ENCODE peak calls at places on chromosomes 4 and X, in six cellular contexts. X is sigmoid colon, J is ovary, D is thoracic aorta, M is adipocyte, Q is H9. G is an unnamed sample. For H3K4me1, the result is how much of the 10 kb centered on the place peaks cover.

GRCh38 chr4:82753725-82754410 is 44.7 kb downstream of the SCD5 start:
- DNase-seq in X (no peak), J (no peak), D (no peak), M (peak), Q (no peak), G (no peak)

GRCh38 chr4:56817840-56818491 is 3.5 kb downstream of the SPINK2 start:
- DNase-seq in X (no peak), J (no peak), D (no peak), M (no peak), Q (no peak), G (no peak)

GRCh38 chr4:61248705-61249104 is 48.6 kb downstream of the ADGRL3 start:
- DNase-seq in X (no peak), J (no peak), D (no peak), M (no peak), Q (no peak), G (no peak)

GRCh38 chr4:148445071-148445902 is 3.1 kb upstream of the NR3C2 start:
- DNase-seq in X (peak), J (peak), D (no peak), M (peak), Q (peak), G (no peak)

GRCh38 chr4:2069161-2069971 is 10.2 kb downstream of the NAT8L start:
- DNase-seq in X (peak), J (no peak), D (no peak), M (no peak), Q (no peak), G (peak)

GRCh38 chrX:16445166-16445752 is 204.7 kb upstream of the S100G start:
- DNase-seq in X (no peak), J (no peak), D (no peak), M (peak), Q (peak), G (no peak)

GRCh38 chr4:118823471-118823870 is 12.5 kb downstream of the SEC24D start:
- DNase-seq in X (no peak), J (no peak), D (no peak), M (no peak), Q (no peak), G (no peak)

GRCh38 chr4:48360285-48360965 is 19.1 kb downstream of the SLAIN2 start:
- DNase-seq in X (no peak), J (no peak), D (no peak), M (peak), Q (no peak), G (no peak)

GRCh38 chr4:70895405-70895804 is 6.8 kb upstream of the MOB1B start:
- DNase-seq in X (no peak), J (no peak), D (no peak), M (peak), Q (no peak), G (no peak)

GRCh38 chr4:79184461-79184860 is 141.4 kb downstream of the NAA11 start:
- DNase-seq in X (no peak), J (no peak), D (no peak), M (no peak), Q (no peak), G (no peak)

GRCh38 chr4:124883642-124884041 is 171.1 kb upstream of the ANKRD50 start:
- DNase-seq in X (no peak), J (no peak), D (no peak), M (peak), Q (no peak), G (no peak)

GRCh38 chrX:30906726-30907125 is 17.7 kb upstream of the TAB3 start:
- DNase-seq in X (no peak), J (no peak), D (no peak), M (no peak), Q (no peak), G (no peak)

GRCh38 chrX:153966283-153966688 is 5.3 kb downstream of the HCFC1 start:
- DNase-seq in X (peak), J (no peak), D (no peak), M (no peak), Q (no peak), G (no peak)

GRCh38 chrX:31293409-31293808 is 221.6 kb upstream of the FTHL17 start:
- DNase-seq in X (no peak), J (no peak), D (no peak), M (no peak), Q (no peak), G (no peak)

GRCh38 chr4:139553751-139554670 is 2.0 kb downstream of the SETD7 start:
- DNase-seq in X (no peak), J (no peak), D (no peak), M (peak), Q (no peak), G (no peak)
- H3K4me1 ChIP-seq in X (half or more), J (under half), D (under half), M (half or more), Q (under half), G (under half)

GRCh38 chrX:40877869-40878268 is 142.5 kb upstream of the MED14 start:
- DNase-seq in X (no peak), J (no peak), D (no peak), M (peak), Q (no peak), G (no peak)
- H3K4me1 ChIP-seq in X (under half), J (under half), D (under half), M (under half), Q (under half), G (under half)

GRCh38 chr4:14260591-14260990 is 633.1 kb upstream of the BOD1L1 start:
- DNase-seq in X (no peak), J (no peak), D (no peak), M (no peak), Q (no peak), G (no peak)

GRCh38 chr4:14257903-14258302 is 630.4 kb upstream of the BOD1L1 start:
- DNase-seq in X (no peak), J (no peak), D (no peak), M (no peak), Q (no peak), G (no peak)

GRCh38 chr4:14262221-14262620 is 634.7 kb upstream of the BOD1L1 start:
- DNase-seq in X (no peak), J (no peak), D (no peak), M (no peak), Q (no peak), G (no peak)

GRCh38 chr4:14264437-14264836 is 636.9 kb upstream of the BOD1L1 start:
- DNase-seq in X (no peak), J (no peak), D (no peak), M (no peak), Q (peak), G (no peak)

DNA sequence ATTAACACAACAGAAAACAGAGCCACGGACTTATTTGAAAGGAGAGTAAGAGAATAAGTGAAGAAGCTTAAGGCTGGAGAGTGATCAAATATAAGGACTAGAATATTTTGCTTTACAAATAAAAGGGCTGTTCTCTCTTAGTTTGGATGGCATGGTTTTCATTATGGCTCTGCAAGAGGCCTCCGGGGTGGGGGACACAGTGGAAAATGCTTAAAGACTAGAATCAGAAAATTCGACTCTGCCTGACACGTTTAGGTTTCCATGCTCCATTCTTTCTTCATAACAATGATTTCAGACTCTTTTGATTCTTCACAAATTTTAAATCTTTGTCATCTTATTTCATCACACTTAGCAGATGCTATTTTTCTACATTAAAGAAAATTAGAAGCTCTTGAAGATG is 632.4 kb upstream of the BOD1L1 start:
- DNase-seq in X (no peak), J (no peak), D (no peak), M (peak), Q (no peak), G (no peak)
- H3K4me1 ChIP-seq in X (under half), J (under half), D (under half), M (under half), Q (under half), G (under half)

GRCh38 chrX:13084611-13085010 is 40.2 kb upstream of the FAM9C start:
- DNase-seq in X (no peak), J (no peak), D (no peak), M (no peak), Q (no peak), G (no peak)

GRCh38 chrX:13088155-13088485 is 43.7 kb upstream of the FAM9C start:
- DNase-seq in X (no peak), J (no peak), D (no peak), M (no peak), Q (no peak), G (no peak)

GRCh38 chrX:13087322-13088154 is 43.1 kb upstream of the FAM9C start:
- DNase-seq in X (no peak), J (no peak), D (no peak), M (no peak), Q (no peak), G (no peak)

GRCh38 chrX:13086076-13086475 is 41.7 kb upstream of the FAM9C start:
- DNase-seq in X (no peak), J (no peak), D (no peak), M (no peak), Q (no peak), G (no peak)

GRCh38 chrX:13085533-13085932 is 41.1 kb upstream of the FAM9C start:
- DNase-seq in X (no peak), J (no peak), D (no peak), M (no peak), Q (no peak), G (no peak)
- H3K4me1 ChIP-seq in X (under half), J (under half), D (under half), M (under half), Q (under half), G (under half)

DNA sequence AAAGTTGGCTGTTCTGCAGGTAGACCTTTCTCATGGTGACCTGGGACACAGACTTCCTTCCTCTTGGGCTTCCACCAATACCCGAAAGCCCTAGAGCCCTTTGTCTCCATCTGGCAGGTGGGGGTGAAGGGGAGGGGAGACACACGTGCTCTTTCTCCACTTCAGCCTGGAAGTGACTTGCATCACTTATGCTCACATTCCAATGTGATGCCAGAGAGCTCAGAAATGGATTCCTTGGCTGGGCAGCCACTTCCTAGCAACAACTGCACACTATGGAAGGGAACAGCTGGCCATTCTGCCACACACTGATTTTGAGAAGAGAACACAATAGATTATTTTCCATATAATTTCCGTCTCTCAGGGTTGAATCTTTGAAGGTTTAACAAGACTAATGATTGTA is 36.3 kb downstream of the C4orf51 start:
- DNase-seq in X (no peak), J (no peak), D (no peak), M (peak), Q (no peak), G (no peak)
- H3K4me1 ChIP-seq in X (under half), J (under half), D (under half), M (under half), Q (under half), G (under half)

DNA sequence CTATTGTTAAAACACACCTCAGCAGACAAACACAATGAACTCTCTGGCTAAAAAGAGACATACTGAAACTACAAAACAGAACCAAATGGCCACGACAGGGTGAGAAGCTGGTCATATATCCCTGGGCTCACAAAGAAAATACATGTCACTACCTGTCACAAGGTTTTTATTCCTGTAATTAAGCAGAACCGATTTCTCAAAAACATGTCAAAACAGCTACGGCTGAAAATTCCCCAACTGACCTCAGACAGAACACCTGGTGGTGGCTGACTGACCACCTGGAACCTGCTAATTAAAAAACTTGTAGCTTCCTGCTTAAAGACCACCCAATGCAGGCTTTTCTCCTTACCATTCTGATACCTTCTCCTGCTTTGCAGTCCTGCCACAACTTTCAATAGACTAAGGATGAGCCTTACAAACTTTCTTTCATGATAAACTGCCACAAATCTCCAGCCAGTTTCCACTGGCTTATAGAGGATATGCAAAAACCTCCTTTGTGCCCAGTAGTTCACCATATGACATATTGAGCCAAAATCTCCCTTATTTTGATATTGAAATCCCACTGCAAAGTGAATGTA is 571.9 kb downstream of the SPOCK3 start:
- DNase-seq in X (no peak), J (no peak), D (no peak), M (no peak), Q (no peak), G (no peak)
- H3K4me1 ChIP-seq in X (under half), J (under half), D (under half), M (under half), Q (under half), G (under half)

GRCh38 chr4:145097821-145098674 is at the start of the genes ABCE1 and ANAPC10:
- DNase-seq in X (peak), J (peak), D (peak), M (peak), Q (peak), G (peak)

GRCh38 chr4:145101091-145101490 is 3.0 kb downstream of the ABCE1 start:
- DNase-seq in X (no peak), J (no peak), D (no peak), M (peak), Q (no peak), G (no peak)

GRCh38 chr4:145097331-145097820 is 620 bp downstream of the ANAPC10 start:
- DNase-seq in X (no peak), J (no peak), D (no peak), M (no peak), Q (no peak), G (no peak)

GRCh38 chr4:145098675-145099037 is 545 bp downstream of the ABCE1 start:
- DNase-seq in X (peak), J (no peak), D (no peak), M (peak), Q (no peak), G (no peak)

DNA sequence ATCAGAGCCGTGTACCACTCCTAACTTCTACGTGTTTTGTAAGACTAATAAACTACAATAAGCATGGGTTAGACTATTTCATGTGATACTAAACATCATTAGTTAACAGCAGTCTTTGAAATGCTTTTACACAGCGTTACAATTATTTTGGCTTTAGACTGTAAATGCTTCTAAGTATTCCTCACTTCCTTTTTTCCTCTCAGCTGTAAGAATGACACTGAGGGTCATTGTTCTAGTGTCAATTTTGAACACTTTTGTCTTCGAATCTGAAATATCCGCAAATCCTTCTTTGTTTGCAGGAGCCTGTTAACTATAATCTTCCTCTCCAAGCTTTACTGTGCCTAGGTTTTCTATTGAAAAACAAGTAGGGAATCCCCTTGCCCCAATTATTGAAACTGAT is 1.5 kb downstream of the ABCE1 start:
- DNase-seq in X (no peak), J (no peak), D (no peak), M (peak), Q (no peak), G (no peak)
- H3K4me1 ChIP-seq in X (under half), J (under half), D (under half), M (under half), Q (under half), G (under half)

GRCh38 chr4:102517753-102518152 is 16.6 kb downstream of the NFKB1 start:
- DNase-seq in X (no peak), J (no peak), D (no peak), M (no peak), Q (no peak), G (no peak)

GRCh38 chr4:102519925-102520324 is 18.8 kb downstream of the NFKB1 start:
- DNase-seq in X (no peak), J (no peak), D (no peak), M (no peak), Q (no peak), G (no peak)

GRCh38 chr4:102514298-102514964 is 13.3 kb downstream of the NFKB1 start:
- DNase-seq in X (no peak), J (no peak), D (no peak), M (no peak), Q (no peak), G (no peak)

GRCh38 chr4:102521570-102522553 is 20.7 kb downstream of the NFKB1 start:
- DNase-seq in X (no peak), J (no peak), D (no peak), M (no peak), Q (no peak), G (no peak)

DNA sequence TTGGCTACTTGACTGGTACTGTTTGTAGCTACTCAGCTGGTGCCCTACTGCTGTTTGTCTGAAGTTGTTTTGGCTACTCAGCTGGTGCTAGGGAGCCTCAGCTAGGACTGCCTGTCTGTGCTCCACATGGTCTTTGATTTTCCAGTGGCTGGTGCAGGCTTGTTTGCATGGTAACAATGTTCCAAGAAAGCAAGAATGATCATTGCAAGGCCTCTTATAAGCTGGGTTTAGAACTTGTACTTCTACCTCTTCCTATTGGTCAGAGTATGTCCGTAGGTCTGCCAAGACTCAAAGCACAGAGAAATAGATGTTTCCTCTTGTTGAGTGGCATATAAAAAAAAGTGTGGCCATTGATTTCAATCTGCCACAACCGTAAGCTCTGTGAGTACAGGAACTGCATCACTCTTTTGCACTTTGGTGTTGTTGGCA is 17.6 kb downstream of the NFKB1 start:
- DNase-seq in X (no peak), J (no peak), D (no peak), M (no peak), Q (no peak), G (no peak)
- H3K4me1 ChIP-seq in X (under half), J (under half), D (under half), M (under half), Q (under half), G (under half)

GRCh38 chr4:65921180-65921579 is 250.9 kb upstream of the EPHA5 start:
- DNase-seq in X (no peak), J (no peak), D (no peak), M (no peak), Q (no peak), G (no peak)

GRCh38 chr4:65918872-65919271 is 248.6 kb upstream of the EPHA5 start:
- DNase-seq in X (no peak), J (no peak), D (no peak), M (no peak), Q (no peak), G (no peak)

GRCh38 chr4:65924843-65925242 is 254.6 kb upstream of the EPHA5 start:
- DNase-seq in X (no peak), J (no peak), D (no peak), M (no peak), Q (no peak), G (no peak)
- H3K4me1 ChIP-seq in X (under half), J (under half), D (under half), M (under half), Q (under half), G (under half)

GRCh38 chr4:156956947-156957346 is 14.7 kb downstream of the PDGFC start:
- DNase-seq in X (no peak), J (no peak), D (no peak), M (no peak), Q (no peak), G (no peak)

GRCh38 chr4:156956359-156956758 is 15.2 kb downstream of the PDGFC start:
- DNase-seq in X (no peak), J (no peak), D (no peak), M (no peak), Q (no peak), G (no peak)

GRCh38 chr4:156959298-156959702 is 12.3 kb downstream of the PDGFC start:
- DNase-seq in X (no peak), J (no peak), D (no peak), M (peak), Q (no peak), G (no peak)

GRCh38 chr4:156957558-156957957 is 14.0 kb downstream of the PDGFC start:
- DNase-seq in X (no peak), J (no peak), D (no peak), M (no peak), Q (no peak), G (no peak)

DNA sequence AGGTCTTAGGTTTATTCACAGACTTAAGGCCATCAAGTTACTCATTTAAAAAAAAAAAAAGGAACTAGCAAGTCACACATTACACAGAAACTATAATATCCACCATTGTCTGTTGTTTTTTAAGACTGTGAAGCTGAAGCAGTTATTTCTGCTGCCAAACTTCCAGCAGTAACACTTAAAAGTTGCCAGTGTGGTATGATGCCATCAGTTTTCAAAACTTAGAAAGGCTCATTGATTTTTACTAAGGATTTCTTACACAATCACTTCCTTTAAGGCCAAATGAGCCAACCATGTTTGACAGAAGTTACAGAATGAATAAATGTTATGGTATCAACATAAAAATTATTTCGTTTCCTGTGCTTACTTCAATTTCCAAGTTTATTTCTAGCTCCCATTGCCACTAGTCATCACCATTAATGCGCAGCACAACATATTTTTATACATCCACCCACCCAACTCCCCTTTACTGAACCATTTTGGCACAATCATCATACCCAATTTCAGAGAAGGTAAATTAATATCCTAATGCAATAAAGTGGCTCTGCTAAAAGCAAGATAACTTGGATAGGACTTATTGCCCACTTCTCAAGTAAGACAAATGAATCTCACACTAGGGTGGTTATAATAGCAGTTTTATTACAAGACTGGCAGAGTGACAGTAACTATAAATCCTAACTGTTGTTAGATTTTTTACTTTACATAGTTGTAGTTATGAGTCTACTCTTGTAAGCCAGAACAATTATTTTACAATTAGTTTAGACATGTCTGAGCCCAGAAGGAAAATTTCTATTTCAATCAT is 13.1 kb downstream of the PDGFC start:
- DNase-seq in X (no peak), J (no peak), D (no peak), M (peak), Q (no peak), G (no peak)
- H3K4me1 ChIP-seq in X (half or more), J (under half), D (under half), M (under half), Q (under half), G (half or more)